ENCODE peak calls at places on chromosome 5, in five cellular contexts. Y, Q, H, C and V are unnamed samples.

GRCh38 chr5:77282337-77283027 is 72.0 kb downstream of the PDE8B start:
- DNase-seq in H (no peak), C (no peak), Q (no peak), Y (peak), V (peak)

GRCh38 chr5:139251281-139251687 is 42.3 kb upstream of the MATR3 start:
- DNase-seq in C (peak), Y (no peak), Q (peak), H (no peak), V (no peak)

GRCh38 chr5:126868961-126869451 is 92.1 kb downstream of the LMNB1 start:
- DNase-seq in C (no peak), Y (no peak), Q (no peak), H (no peak), V (no peak)

GRCh38 chr5:178467261-178468195 is 122.7 kb downstream of the COL23A1 start:
- DNase-seq in Y (no peak), Q (no peak), H (no peak), C (no peak), V (peak)

GRCh38 chr5:10746711-10747110 is 14.3 kb downstream of the DAP start:
- DNase-seq in Q (no peak), C (no peak), H (no peak), Y (peak), V (no peak)

GRCh38 chr5:128644863-128645262 is 106.8 kb upstream of the FBN2 start:
- DNase-seq in Q (no peak), Y (no peak), H (no peak), C (no peak), V (peak)

GRCh38 chr5:178293400-178293799 is 60.8 kb upstream of the PHYKPL start:
- DNase-seq in C (no peak), Y (peak), H (no peak), Q (no peak), V (no peak)

GRCh38 chr5:54643679-54644078 is 126.1 kb downstream of the SNX18 start:
- DNase-seq in Y (peak), H (no peak), C (no peak), Q (no peak), V (peak)

GRCh38 chr5:13601152-13601551 is 343.3 kb downstream of the DNAH5 start:
- DNase-seq in C (no peak), Y (no peak), H (no peak), Q (no peak), V (peak)

GRCh38 chr5:140881889-140882590 is at the start of gene PCDHA13:
- DNase-seq in H (no peak), C (no peak), Q (no peak), Y (no peak), V (no peak)

DNA sequence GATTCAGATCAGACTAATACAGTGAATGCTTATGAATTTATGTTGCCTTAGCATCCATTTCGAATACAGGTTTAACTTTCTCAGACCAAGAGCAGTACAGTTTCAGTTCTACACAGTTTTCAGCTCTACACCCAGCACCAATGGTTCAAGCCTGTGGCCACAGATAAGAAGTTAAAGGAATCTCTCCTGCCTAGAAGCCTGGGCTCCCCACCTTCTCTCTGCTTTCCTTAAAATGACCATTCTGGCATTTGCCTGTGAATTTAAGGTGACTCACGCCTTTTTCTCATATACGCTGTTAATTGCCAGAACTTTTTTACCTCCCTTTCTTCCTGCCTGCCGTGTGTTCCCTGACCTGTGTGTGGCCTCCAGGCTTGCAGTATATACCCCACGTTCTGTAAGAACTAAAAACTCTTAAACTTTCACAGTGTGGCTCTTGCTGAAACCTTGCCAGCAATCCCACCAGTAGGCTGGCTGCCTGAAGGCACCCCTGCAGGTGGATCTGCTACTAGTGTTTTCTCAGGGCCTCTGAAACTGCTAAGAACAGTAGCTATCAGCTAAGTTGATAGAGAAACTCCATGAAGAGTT is 692.8 kb upstream of the CDH18 start:
- DNase-seq in Y (no peak), Q (no peak), C (no peak), H (no peak), V (peak)
- TF ChIP-seq CTCF in Y (no peak), Q (no peak), C (no peak), H (no peak), V (no peak)

DNA sequence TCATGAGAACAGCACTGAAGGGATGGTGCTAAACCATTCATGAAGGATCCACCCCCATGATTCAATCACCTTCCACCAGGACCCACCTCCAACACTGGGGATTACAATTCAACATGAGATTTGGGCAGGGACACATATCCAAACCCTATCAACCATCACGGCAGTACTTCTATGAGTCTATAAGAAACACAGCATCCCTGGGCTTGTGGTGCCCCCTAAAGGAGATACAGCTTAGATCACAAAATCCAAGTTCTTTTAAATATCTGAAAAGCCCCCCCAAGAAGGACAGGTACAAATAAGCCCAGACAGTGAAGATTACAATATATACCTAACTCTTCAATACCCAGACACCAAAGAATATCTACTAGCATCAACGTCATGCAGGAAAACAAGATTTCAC is 233.7 kb upstream of the ADRA1B start:
- DNase-seq in Y (no peak), Q (no peak), H (no peak), C (no peak), V (peak)
- TF ChIP-seq CTCF in Y (no peak), Q (no peak), H (no peak), C (peak), V (no peak)

DNA sequence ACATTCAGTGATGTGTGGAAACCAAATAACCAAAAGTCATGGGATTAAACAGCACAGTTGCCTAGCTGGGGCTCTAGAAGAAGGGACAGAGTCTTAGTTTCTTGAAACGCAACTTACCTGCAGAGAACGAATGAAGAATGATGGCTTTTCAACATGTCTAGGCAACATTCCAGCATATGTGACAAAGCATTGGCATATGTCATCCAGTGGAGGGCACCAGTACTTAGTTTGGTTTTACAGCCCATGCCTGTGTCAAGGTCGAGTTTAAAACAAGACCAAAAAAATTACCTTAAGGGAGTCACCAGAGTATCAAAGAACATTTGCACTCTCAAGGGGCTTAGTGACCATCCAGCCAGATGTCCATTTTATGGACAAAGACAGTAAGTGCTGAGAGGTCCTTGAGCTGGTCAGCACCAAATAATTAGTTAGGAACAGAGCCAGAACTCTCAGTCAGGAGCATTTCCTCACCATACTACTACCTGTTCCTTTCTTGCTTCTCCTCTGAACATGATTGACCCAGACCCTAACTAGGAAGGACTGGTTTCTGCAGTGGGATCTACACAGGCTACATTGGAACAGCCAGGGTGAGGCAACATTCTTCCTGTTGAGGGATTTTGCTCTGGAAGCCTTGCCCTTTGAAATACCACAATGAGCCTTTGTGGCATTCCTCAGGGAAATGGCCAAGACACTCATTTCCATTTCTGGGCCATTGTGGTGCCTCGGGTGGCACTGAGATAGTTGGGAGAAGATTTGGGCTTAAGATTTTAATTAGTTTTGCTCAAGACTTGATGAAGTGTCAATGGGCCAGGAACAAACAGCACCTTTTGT is 75.4 kb upstream of the ANKH start:
- DNase-seq in Y (peak), H (peak), C (peak), Q (peak), V (peak)
- TF ChIP-seq CTCF in Y (peak), H (peak), C (peak), Q (peak), V (peak)

GRCh38 chr5:123455640-123456039 is 32.4 kb upstream of the CEP120 start:
- DNase-seq in Q (no peak), Y (no peak), C (no peak), H (no peak), V (peak)
- TF ChIP-seq CTCF in Q (no peak), Y (no peak), C (peak), H (no peak), V (no peak)

GRCh38 chr5:41708604-41708940 is 161.7 kb downstream of the OXCT1 start:
- DNase-seq in Y (no peak), C (no peak), H (no peak), Q (no peak), V (peak)

DNA sequence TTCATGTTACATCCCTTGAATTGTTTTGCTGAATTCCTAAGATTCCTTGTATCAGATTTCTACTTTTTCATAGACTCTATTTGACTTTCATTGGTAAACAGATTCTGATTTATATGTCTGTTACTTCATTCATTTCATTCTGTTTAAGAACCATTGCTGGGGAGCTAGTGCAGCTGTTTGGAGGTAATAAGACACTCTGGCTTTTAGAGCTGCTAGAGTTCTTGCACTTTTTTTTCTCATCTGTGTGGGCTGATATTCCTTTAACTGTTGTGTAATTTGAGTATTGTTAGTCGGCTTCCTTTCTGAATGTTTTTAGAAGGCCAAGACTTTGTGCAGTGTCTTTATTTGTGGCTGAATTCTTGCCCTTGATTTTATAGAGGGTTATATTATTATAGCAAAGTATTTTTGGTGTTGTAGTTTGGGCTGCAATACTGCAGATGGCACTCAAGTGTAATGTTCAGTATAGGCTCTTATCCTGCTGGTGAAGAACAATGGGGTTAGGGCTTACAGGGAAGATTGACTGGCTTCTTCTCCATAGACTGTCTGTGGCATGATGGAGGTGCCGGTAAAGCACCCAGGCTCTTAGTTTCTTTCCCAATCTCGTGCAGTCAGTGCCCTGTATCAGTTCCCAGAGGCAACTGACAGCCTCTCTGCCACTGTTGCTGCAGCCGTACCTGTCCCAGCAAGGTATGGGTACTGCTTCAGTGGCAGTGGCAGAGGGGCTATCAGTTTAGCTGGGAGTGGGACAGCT is 162.2 kb downstream of the OXCT1 start:
- DNase-seq in H (peak), Y (no peak), Q (no peak), C (peak), V (peak)
- TF ChIP-seq CTCF in H (no peak), Y (no peak), Q (no peak), C (peak), V (peak)